ENCODE peak calls at places on chromosome 2, in five cellular contexts. One of them, this sample, is unnamed.

GRCh38 chr2:85605406-85606115 is 3.1 kb upstream of the TMEM150A start:
- DNase-seq in coronary artery: no peak
- DNase-seq in stimulated activated CD4-positive, alpha-beta T cell treated with anti-CD3 and anti-CD28 coated beads, Interleukin-12 subunit alpha, Interleukin-12 subunit beta, amount 100 ng/mL, for 4 hours: no peak
- DNase-seq in skeletal muscle cell: peak
- DNase-seq in activated CD4-positive, alpha-beta T cell treated with anti-CD3 and anti-CD28 coated beads for 36 hours: no peak
- DNase-seq in this sample: no peak

GRCh38 chr2:235048549-235048948 is 96.7 kb downstream of the SH3BP4 start:
- DNase-seq in coronary artery: peak
- DNase-seq in stimulated activated CD4-positive, alpha-beta T cell treated with anti-CD3 and anti-CD28 coated beads, Interleukin-12 subunit alpha, Interleukin-12 subunit beta, amount 100 ng/mL, for 4 hours: no peak
- DNase-seq in skeletal muscle cell: no peak
- DNase-seq in activated CD4-positive, alpha-beta T cell treated with anti-CD3 and anti-CD28 coated beads for 36 hours: no peak
- DNase-seq in this sample: no peak

GRCh38 chr2:118834440-118834810 is 13.0 kb downstream of the EN1 start:
- DNase-seq in coronary artery: no peak
- DNase-seq in stimulated activated CD4-positive, alpha-beta T cell treated with anti-CD3 and anti-CD28 coated beads, Interleukin-12 subunit alpha, Interleukin-12 subunit beta, amount 100 ng/mL, for 4 hours: no peak
- DNase-seq in skeletal muscle cell: no peak
- DNase-seq in activated CD4-positive, alpha-beta T cell treated with anti-CD3 and anti-CD28 coated beads for 36 hours: no peak
- DNase-seq in this sample: no peak

GRCh38 chr2:173354073-173354600 is 535 bp upstream of the CDCA7 start:
- DNase-seq in coronary artery: no peak
- DNase-seq in stimulated activated CD4-positive, alpha-beta T cell treated with anti-CD3 and anti-CD28 coated beads, Interleukin-12 subunit alpha, Interleukin-12 subunit beta, amount 100 ng/mL, for 4 hours: no peak
- DNase-seq in skeletal muscle cell: no peak
- DNase-seq in activated CD4-positive, alpha-beta T cell treated with anti-CD3 and anti-CD28 coated beads for 36 hours: no peak
- DNase-seq in this sample: no peak

GRCh38 chr2:71716697-71717624 is 263.6 kb downstream of the DYSF start:
- DNase-seq in coronary artery: peak
- DNase-seq in stimulated activated CD4-positive, alpha-beta T cell treated with anti-CD3 and anti-CD28 coated beads, Interleukin-12 subunit alpha, Interleukin-12 subunit beta, amount 100 ng/mL, for 4 hours: no peak
- DNase-seq in skeletal muscle cell: peak
- DNase-seq in activated CD4-positive, alpha-beta T cell treated with anti-CD3 and anti-CD28 coated beads for 36 hours: no peak
- DNase-seq in this sample: no peak

GRCh38 chr2:171490577-171490976 is 31.7 kb upstream of the CYBRD1 start:
- DNase-seq in coronary artery: no peak
- DNase-seq in stimulated activated CD4-positive, alpha-beta T cell treated with anti-CD3 and anti-CD28 coated beads, Interleukin-12 subunit alpha, Interleukin-12 subunit beta, amount 100 ng/mL, for 4 hours: no peak
- DNase-seq in skeletal muscle cell: no peak
- DNase-seq in activated CD4-positive, alpha-beta T cell treated with anti-CD3 and anti-CD28 coated beads for 36 hours: no peak
- DNase-seq in this sample: no peak

GRCh38 chr2:234288974-234289455 is 207.9 kb downstream of the ARL4C start:
- DNase-seq in coronary artery: no peak
- DNase-seq in stimulated activated CD4-positive, alpha-beta T cell treated with anti-CD3 and anti-CD28 coated beads, Interleukin-12 subunit alpha, Interleukin-12 subunit beta, amount 100 ng/mL, for 4 hours: peak
- DNase-seq in skeletal muscle cell: no peak
- DNase-seq in activated CD4-positive, alpha-beta T cell treated with anti-CD3 and anti-CD28 coated beads for 36 hours: peak
- DNase-seq in this sample: no peak

GRCh38 chr2:145957929-145958328 is 1438.0 kb upstream of the ZEB2 start:
- DNase-seq in coronary artery: no peak
- DNase-seq in stimulated activated CD4-positive, alpha-beta T cell treated with anti-CD3 and anti-CD28 coated beads, Interleukin-12 subunit alpha, Interleukin-12 subunit beta, amount 100 ng/mL, for 4 hours: no peak
- DNase-seq in skeletal muscle cell: peak
- DNase-seq in activated CD4-positive, alpha-beta T cell treated with anti-CD3 and anti-CD28 coated beads for 36 hours: no peak
- DNase-seq in this sample: no peak

GRCh38 chr2:215365184-215365658 is 53.4 kb downstream of the ATIC start:
- DNase-seq in coronary artery: no peak
- DNase-seq in stimulated activated CD4-positive, alpha-beta T cell treated with anti-CD3 and anti-CD28 coated beads, Interleukin-12 subunit alpha, Interleukin-12 subunit beta, amount 100 ng/mL, for 4 hours: no peak
- DNase-seq in skeletal muscle cell: no peak
- DNase-seq in activated CD4-positive, alpha-beta T cell treated with anti-CD3 and anti-CD28 coated beads for 36 hours: no peak
- DNase-seq in this sample: no peak

GRCh38 chr2:28269019-28269784 is 123.5 kb upstream of the FOSL2 start:
- DNase-seq in coronary artery: no peak
- DNase-seq in stimulated activated CD4-positive, alpha-beta T cell treated with anti-CD3 and anti-CD28 coated beads, Interleukin-12 subunit alpha, Interleukin-12 subunit beta, amount 100 ng/mL, for 4 hours: no peak
- DNase-seq in skeletal muscle cell: no peak
- DNase-seq in activated CD4-positive, alpha-beta T cell treated with anti-CD3 and anti-CD28 coated beads for 36 hours: no peak
- DNase-seq in this sample: no peak

GRCh38 chr2:102792538-102793208 is 30.8 kb downstream of the TMEM182 start:
- DNase-seq in coronary artery: no peak
- DNase-seq in stimulated activated CD4-positive, alpha-beta T cell treated with anti-CD3 and anti-CD28 coated beads, Interleukin-12 subunit alpha, Interleukin-12 subunit beta, amount 100 ng/mL, for 4 hours: no peak
- DNase-seq in skeletal muscle cell: no peak
- DNase-seq in activated CD4-positive, alpha-beta T cell treated with anti-CD3 and anti-CD28 coated beads for 36 hours: no peak
- DNase-seq in this sample: peak

GRCh38 chr2:132776271-132776670 is 106.3 kb upstream of the LYPD1 start:
- DNase-seq in coronary artery: no peak
- DNase-seq in stimulated activated CD4-positive, alpha-beta T cell treated with anti-CD3 and anti-CD28 coated beads, Interleukin-12 subunit alpha, Interleukin-12 subunit beta, amount 100 ng/mL, for 4 hours: no peak
- DNase-seq in skeletal muscle cell: no peak
- DNase-seq in activated CD4-positive, alpha-beta T cell treated with anti-CD3 and anti-CD28 coated beads for 36 hours: no peak
- DNase-seq in this sample: no peak

GRCh38 chr2:1600191-1601063 is 143.9 kb downstream of the PXDN start:
- DNase-seq in coronary artery: peak
- DNase-seq in stimulated activated CD4-positive, alpha-beta T cell treated with anti-CD3 and anti-CD28 coated beads, Interleukin-12 subunit alpha, Interleukin-12 subunit beta, amount 100 ng/mL, for 4 hours: no peak
- DNase-seq in skeletal muscle cell: no peak
- DNase-seq in activated CD4-positive, alpha-beta T cell treated with anti-CD3 and anti-CD28 coated beads for 36 hours: no peak
- DNase-seq in this sample: no peak

GRCh38 chr2:192148620-192149321 is 46.0 kb downstream of the TMEFF2 start:
- DNase-seq in coronary artery: no peak
- DNase-seq in stimulated activated CD4-positive, alpha-beta T cell treated with anti-CD3 and anti-CD28 coated beads, Interleukin-12 subunit alpha, Interleukin-12 subunit beta, amount 100 ng/mL, for 4 hours: no peak
- DNase-seq in skeletal muscle cell: no peak
- DNase-seq in activated CD4-positive, alpha-beta T cell treated with anti-CD3 and anti-CD28 coated beads for 36 hours: no peak
- DNase-seq in this sample: no peak

GRCh38 chr2:30800159-30800558 is 7.1 kb downstream of the CAPN13 start:
- DNase-seq in coronary artery: no peak
- DNase-seq in stimulated activated CD4-positive, alpha-beta T cell treated with anti-CD3 and anti-CD28 coated beads, Interleukin-12 subunit alpha, Interleukin-12 subunit beta, amount 100 ng/mL, for 4 hours: no peak
- DNase-seq in skeletal muscle cell: no peak
- DNase-seq in activated CD4-positive, alpha-beta T cell treated with anti-CD3 and anti-CD28 coated beads for 36 hours: no peak
- DNase-seq in this sample: no peak